ENCODE peak calls at places on chromosomes 4 and X, in six cellular contexts. W is MG63; V is adrenal gland; M is stimulated activated CD8-positive, alpha-beta memory T cell treated with anti-CD3 and anti-CD28 coated beads, Interleukin-15, amount 100 ng/mL, for 4 hours; J is HTR-8/SVneo; T is activated CD4-positive, alpha-beta T cell treated with anti-CD3 and anti-CD28 coated beads for 1 hour. G is an unnamed sample.

GRCh38 chr4:54228563-54229501 is at the start of gene PDGFRA:
- DNase-seq in V (peak), W (peak), T (no peak), J (no peak), M (no peak), G (peak)

GRCh38 chr4:71251266-71251665 is 87.6 kb upstream of the SLC4A4 start:
- DNase-seq in J (no peak), W (no peak), M (no peak), T (no peak), V (no peak), G (no peak)

GRCh38 chrX:101386542-101386885 is 523 bp upstream of the BTK start:
- DNase-seq in W (no peak), T (no peak), V (no peak), M (no peak), J (no peak), G (no peak)

GRCh38 chr4:25131925-25132324 is 28.3 kb downstream of the SEPSECS start:
- DNase-seq in T (no peak), J (no peak), V (no peak), W (no peak), M (no peak), G (no peak)

GRCh38 chrX:68910743-68911142 is 81.9 kb downstream of the EFNB1 start:
- DNase-seq in W (no peak), V (no peak), J (no peak), T (no peak), M (no peak), G (no peak)

GRCh38 chr4:123588631-123589223 is 192.1 kb downstream of the SPRY1 start:
- DNase-seq in T (no peak), M (no peak), J (no peak), V (no peak), W (peak), G (no peak)

GRCh38 chr4:173538148-173538902 is 8.3 kb upstream of the HAND2 start:
- DNase-seq in J (no peak), V (no peak), T (no peak), W (no peak), M (no peak), G (peak)

GRCh38 chr4:26346203-26346620 is 25.4 kb downstream of the RBPJ start:
- DNase-seq in T (no peak), J (no peak), M (no peak), V (no peak), W (no peak), G (peak)

GRCh38 chr4:152784490-152785195 is 4.9 kb downstream of the ARFIP1 start:
- DNase-seq in M (no peak), V (no peak), W (peak), T (no peak), J (no peak), G (peak)

GRCh38 chr4:109441858-109442480 is 8.4 kb downstream of the SEC24B start:
- DNase-seq in J (no peak), W (peak), V (no peak), M (no peak), T (no peak), G (peak)

GRCh38 chrX:49876750-49877149 is 2.5 kb upstream of the USP27X start:
- DNase-seq in M (no peak), T (no peak), V (peak), W (no peak), J (no peak), G (peak)

GRCh38 chr4:189206953-189207352 is 733.7 kb upstream of the FRG1 start:
- DNase-seq in M (no peak), T (no peak), V (no peak), W (no peak), J (no peak), G (no peak)

GRCh38 chr4:78667337-78667736 is 108.8 kb upstream of the BMP2K start:
- DNase-seq in W (no peak), M (no peak), T (no peak), V (no peak), J (no peak), G (no peak)

GRCh38 chrX:156002517-156002916 is 5.0 kb downstream of the IL9R start:
- DNase-seq in M (no peak), V (no peak), J (no peak), T (no peak), W (no peak), G (no peak)

GRCh38 chr4:147570616-147571015 is 46.6 kb upstream of the TMEM184C start:
- DNase-seq in W (no peak), T (no peak), J (no peak), M (no peak), V (no peak), G (peak)

GRCh38 chr4:181849472-181849871 is 393.7 kb upstream of the TENM3 start:
- DNase-seq in M (no peak), V (no peak), J (no peak), T (no peak), W (no peak), G (no peak)